ENCODE peak calls at places on chromosome 21, in seven cellular contexts. H, W, B, Z, J, U and S are unnamed samples.

GRCh38 chr21:46559291-46559983 is 45.4 kb downstream of the S100B start:
- DNase-seq in H (no peak), W (peak), B (peak), Z (peak), J (no peak), U (no peak), S (no peak)

GRCh38 chr21:41823166-41823565 is 56.0 kb downstream of the PRDM15 start:
- DNase-seq in H (no peak), W (no peak), B (no peak), Z (peak), J (no peak), U (no peak), S (no peak)

GRCh38 chr21:45347048-45347711 is 57.8 kb upstream of the COL18A1 start:
- DNase-seq in H (no peak), W (no peak), B (no peak), Z (no peak), J (no peak), U (no peak), S (no peak)

GRCh38 chr21:27369962-27370578 is 403.2 kb upstream of the ADAMTS5 start:
- DNase-seq in H (no peak), W (no peak), B (no peak), Z (no peak), J (no peak), U (no peak), S (no peak)

GRCh38 chr21:20971296-20971921 is 26.8 kb upstream of the NCAM2 start:
- DNase-seq in H (peak), W (peak), B (no peak), Z (no peak), J (peak), U (peak), S (peak)

GRCh38 chr21:42850866-42851391 is 28.4 kb downstream of the WDR4 start:
- DNase-seq in H (peak), W (peak), B (no peak), Z (no peak), J (no peak), U (peak), S (no peak)

GRCh38 chr21:35203093-35204021 is 154.3 kb upstream of the RUNX1 start:
- DNase-seq in H (peak), W (no peak), B (no peak), Z (no peak), J (peak), U (peak), S (peak)

GRCh38 chr21:44989538-44989888 is 49.7 kb downstream of the SLX9 start:
- DNase-seq in H (peak), W (no peak), B (no peak), Z (no peak), J (no peak), U (no peak), S (no peak)

GRCh38 chr21:31597683-31598082 is 61.8 kb upstream of the SOD1 start:
- DNase-seq in H (no peak), W (no peak), B (no peak), Z (no peak), J (no peak), U (no peak), S (no peak)

GRCh38 chr21:35204850-35205564 is 155.9 kb upstream of the RUNX1 start:
- DNase-seq in H (peak), W (no peak), B (no peak), Z (no peak), J (no peak), U (peak), S (no peak)

GRCh38 chr21:39048574-39048973 is 134.7 kb downstream of the PSMG1 start:
- DNase-seq in H (peak), W (no peak), B (no peak), Z (no peak), J (no peak), U (peak), S (peak)

GRCh38 chr21:41701749-41702148 is 65.1 kb downstream of the RIPK4 start:
- DNase-seq in H (no peak), W (no peak), B (no peak), Z (no peak), J (no peak), U (peak), S (no peak)

GRCh38 chr21:39523930-39524329 is 72.2 kb downstream of the SH3BGR start:
- DNase-seq in H (no peak), W (no peak), B (no peak), Z (no peak), J (no peak), U (no peak), S (no peak)

GRCh38 chr21:27649323-27649722 is 682.4 kb upstream of the ADAMTS5 start:
- DNase-seq in H (peak), W (no peak), B (no peak), Z (no peak), J (no peak), U (peak), S (peak)

GRCh38 chr21:20306836-20307235 is 691.4 kb upstream of the NCAM2 start:
- DNase-seq in H (no peak), W (no peak), B (no peak), Z (no peak), J (no peak), U (no peak), S (no peak)

GRCh38 chr21:27261676-27262075 is 294.8 kb upstream of the ADAMTS5 start:
- DNase-seq in H (no peak), W (no peak), B (no peak), Z (no peak), J (no peak), U (no peak), S (peak)